ENCODE peak calls at places on chromosomes 3 and 15, in ten cellular contexts. P is PC-9, H is kidney, T is coronary artery, Q is fibroblast of pulmonary artery, J is astrocyte, Z is uterus, W is BE2C, O is bronchial epithelial cell, S is HFF-Myc. E is an unnamed sample.

GRCh38 chr15:64030123-64030522 is 16.2 kb downstream of the DAPK2 start:
- DNase-seq in P (no peak), H (no peak), T (no peak), Q (no peak), J (no peak), Z (no peak), W (no peak), O (no peak), S (no peak), E (no peak)

GRCh38 chr15:90264649-90265048 is 823 bp upstream of the NGRN start:
- DNase-seq in P (peak; percentile 66), H (no peak), T (no peak), Q (no peak), J (no peak), Z (no peak), W (no peak), O (peak; percentile 47), S (no peak), E (no peak)

GRCh38 chr15:63072809-63073277 is 30.3 kb downstream of the TPM1 start:
- DNase-seq in P (no peak), H (no peak), T (no peak), Q (no peak), J (no peak), Z (no peak), W (no peak), O (no peak), S (no peak), E (no peak)

GRCh38 chr3:149004622-149005021 is 13.3 kb downstream of the GYG1 start:
- DNase-seq in P (no peak), H (no peak), T (no peak), Q (no peak), J (no peak), Z (no peak), W (no peak), O (no peak), S (no peak), E (peak; percentile 72)

GRCh38 chr3:42055291-42055690 is 35.9 kb upstream of the TRAK1 start:
- DNase-seq in P (peak; percentile 63), H (no peak), T (no peak), Q (peak; percentile 82), J (peak; percentile 45), Z (no peak), W (no peak), O (peak; percentile 98), S (no peak), E (peak; percentile 67)

GRCh38 chr3:16370872-16371740 is 106.1 kb downstream of the OXNAD1 start:
- DNase-seq in P (no peak), H (no peak), T (no peak), Q (no peak), J (peak; percentile 84), Z (no peak), W (no peak), O (peak; percentile 25), S (no peak), E (no peak)

GRCh38 chr3:48157950-48158376 is 30.3 kb downstream of the CDC25A start:
- DNase-seq in P (no peak), H (no peak), T (no peak), Q (peak; percentile 84), J (peak; percentile 28), Z (peak; percentile 64), W (peak; percentile 65), O (peak; percentile 48), S (peak; percentile 26), E (peak; percentile 74)

GRCh38 chr3:39101022-39101689 is 6.3 kb downstream of the GORASP1 start:
- DNase-seq in P (no peak), H (no peak), T (no peak), Q (peak; percentile 49), J (no peak), Z (no peak), W (peak; percentile 28), O (peak; percentile 35), S (no peak), E (peak; percentile 44)

GRCh38 chr3:18847583-18848197 is 300.6 kb upstream of the KCNH8 start:
- DNase-seq in P (no peak), H (no peak), T (no peak), Q (no peak), J (no peak), Z (no peak), W (no peak), O (peak; percentile 45), S (no peak), E (no peak)

GRCh38 chr15:70792171-70792573 is 28.8 kb upstream of the UACA start:
- DNase-seq in P (peak; percentile 78), H (no peak), T (no peak), Q (peak; percentile 44), J (peak; percentile 89), Z (no peak), W (no peak), O (peak; percentile 46), S (no peak), E (peak; percentile 83)

GRCh38 chr15:67590191-67590590 is 47.7 kb downstream of the MAP2K5 start:
- DNase-seq in P (no peak), H (no peak), T (no peak), Q (no peak), J (no peak), Z (no peak), W (no peak), O (no peak), S (no peak), E (no peak)

GRCh38 chr3:20478407-20478806 is 292.4 kb upstream of the SGO1 start:
- DNase-seq in P (no peak), H (no peak), T (no peak), Q (peak; percentile 21), J (no peak), Z (no peak), W (no peak), O (no peak), S (no peak), E (no peak)

GRCh38 chr3:151395806-151396205 is 11.3 kb upstream of the P2RY12 start:
- DNase-seq in P (no peak), H (no peak), T (no peak), Q (peak; percentile 25), J (peak; percentile 67), Z (no peak), W (no peak), O (peak; percentile 97), S (peak; percentile 31), E (peak; percentile 97)

DNA sequence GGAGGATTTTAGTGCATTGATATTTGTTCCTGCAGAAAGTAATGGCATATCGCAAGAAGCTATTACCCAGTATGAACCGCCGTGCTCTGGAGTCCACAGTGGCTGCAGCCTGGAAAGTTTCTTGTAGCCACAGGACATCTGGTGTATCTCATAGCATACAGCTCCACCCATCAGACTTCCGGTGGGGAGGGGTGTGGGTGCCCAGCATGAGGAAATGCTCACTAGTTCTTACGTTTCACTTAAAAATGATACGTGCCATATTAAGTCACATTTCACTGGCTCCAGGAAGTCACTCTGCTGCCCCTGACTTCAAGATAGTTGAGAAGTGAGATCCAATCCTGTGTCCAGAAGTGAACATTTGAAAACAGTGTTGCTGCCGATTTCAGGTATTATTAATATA is 990.4 kb downstream of the GBE1 start:
- DNase-seq in P (no peak), H (no peak), T (no peak), Q (peak; percentile 63), J (no peak), Z (no peak), W (peak; percentile 90), O (no peak), S (no peak), E (no peak)
- H3K4me3 ChIP-seq in P (no peak overlapping the region), H (no peak overlapping the region), T (no peak overlapping the region), Q (no peak overlapping the region), J (no peak overlapping the region), Z (no peak overlapping the region), W (peak overlapping the region; percentile 49), O (no peak overlapping the region), S (no peak overlapping the region), E (no peak overlapping the region)

DNA sequence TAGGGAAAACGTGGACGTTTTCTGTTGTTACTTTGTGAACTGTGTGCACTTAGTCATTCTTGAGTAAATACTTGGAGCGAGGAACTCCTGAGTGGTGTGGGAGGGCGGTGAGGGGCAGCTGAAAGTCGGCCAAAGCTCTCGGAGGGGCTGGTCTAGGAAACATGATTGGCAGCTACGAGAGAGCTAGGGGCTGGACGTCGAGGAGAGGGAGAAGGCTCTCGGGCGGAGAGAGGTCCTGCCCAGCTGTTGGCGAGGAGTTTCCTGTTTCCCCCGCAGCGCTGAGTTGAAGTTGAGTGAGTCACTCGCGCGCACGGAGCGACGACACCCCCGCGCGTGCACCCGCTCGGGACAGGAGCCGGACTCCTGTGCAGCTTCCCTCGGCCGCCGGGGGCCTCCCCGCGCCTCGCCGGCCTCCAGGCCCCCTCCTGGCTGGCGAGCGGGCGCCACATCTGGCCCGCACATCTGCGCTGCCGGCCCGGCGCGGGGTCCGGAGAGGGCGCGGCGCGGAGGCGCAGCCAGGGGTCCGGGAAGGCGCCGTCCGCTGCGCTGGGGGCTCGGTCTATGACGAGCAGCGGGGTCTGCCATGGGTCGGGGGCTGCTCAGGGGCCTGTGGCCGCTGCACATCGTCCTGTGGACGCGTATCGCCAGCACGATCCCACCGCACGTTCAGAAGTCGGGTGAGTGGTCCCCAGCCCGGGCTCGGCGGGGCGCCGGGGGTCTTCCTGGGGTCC is at the start of gene TGFBR2:
- DNase-seq in P (peak; percentile 85), H (peak; percentile 98), T (peak; percentile 98), Q (peak; percentile 100), J (peak; percentile 99), Z (peak; percentile 97), W (peak; percentile 58), O (peak; percentile 97), S (peak; percentile 92), E (peak; percentile 100)
- TF ChIP-seq CTCF in P (no peak), H (no peak), T (no peak), Q (no peak), J (no peak), Z (peak; percentile 42), W (no peak), O (peak; percentile 32), S (no peak), E (no peak)

GRCh38 chr3:23249961-23250360 is 46.8 kb downstream of the UBE2E2 start:
- DNase-seq in P (no peak), H (no peak), T (no peak), Q (no peak), J (no peak), Z (no peak), W (no peak), O (no peak), S (no peak), E (no peak)
- H3K4me3 ChIP-seq in P (no peak overlapping the region), H (no peak overlapping the region), T (no peak overlapping the region), Q (no peak overlapping the region), J (no peak overlapping the region), Z (no peak overlapping the region), W (no peak overlapping the region), O (no peak overlapping the region), S (no peak overlapping the region), E (no peak overlapping the region)

GRCh38 chr3:173876476-173876875 is 478.9 kb downstream of the NLGN1 start:
- DNase-seq in P (no peak), H (no peak), T (no peak), Q (no peak), J (no peak), Z (no peak), W (no peak), O (no peak), S (no peak), E (peak; percentile 12)
- TF ChIP-seq CTCF in P (peak; percentile 67), H (no peak), T (no peak), Q (peak; percentile 35), J (peak; percentile 19), Z (no peak), W (peak; percentile 10), O (peak; percentile 2), S (no peak), E (peak; percentile 39)

E was measured in fibroblast of mammary gland.